ENCODE peak calls at places on chromosomes 7 and 10, in nine cellular contexts. One of them, this sample, is unnamed.

GRCh38 chr10:44184633-44185314 is 200.1 kb downstream of the CXCL12 start:
- ATAC-seq in left colon: no peak
- ATAC-seq in stimulated activated effector memory CD8-positive, alpha-beta T cell treated with anti-CD3 and anti-CD28 coated beads, Interleukin-12 subunit alpha, Interleukin-12 subunit beta, amount 100 ng/mL, for 72 hours: peak
- ATAC-seq in sciatic nerve: no peak
- ATAC-seq in activated T-cell treated with anti-CD3 and anti-CD28 coated beads, Interleukin-2, amount 50 U/mL, for 4 hours: no peak
- ATAC-seq in psoas muscle: no peak
- ATAC-seq in left lung: no peak
- ATAC-seq in left cardiac atrium: no peak
- ATAC-seq in heart right ventricle: no peak
- ATAC-seq in this sample: no peak

GRCh38 chr10:88889559-88890337 is 9.7 kb downstream of the STAMBPL1 start:
- ATAC-seq in left colon: no peak
- ATAC-seq in stimulated activated effector memory CD8-positive, alpha-beta T cell treated with anti-CD3 and anti-CD28 coated beads, Interleukin-12 subunit alpha, Interleukin-12 subunit beta, amount 100 ng/mL, for 72 hours: no peak
- ATAC-seq in sciatic nerve: no peak
- ATAC-seq in activated T-cell treated with anti-CD3 and anti-CD28 coated beads, Interleukin-2, amount 50 U/mL, for 4 hours: no peak
- ATAC-seq in psoas muscle: no peak
- ATAC-seq in left lung: no peak
- ATAC-seq in left cardiac atrium: no peak
- ATAC-seq in heart right ventricle: no peak
- ATAC-seq in this sample: no peak

GRCh38 chr7:82050134-82050533 is 280.3 kb upstream of the HGF start:
- ATAC-seq in left colon: no peak
- ATAC-seq in stimulated activated effector memory CD8-positive, alpha-beta T cell treated with anti-CD3 and anti-CD28 coated beads, Interleukin-12 subunit alpha, Interleukin-12 subunit beta, amount 100 ng/mL, for 72 hours: no peak
- ATAC-seq in sciatic nerve: peak
- ATAC-seq in activated T-cell treated with anti-CD3 and anti-CD28 coated beads, Interleukin-2, amount 50 U/mL, for 4 hours: no peak
- ATAC-seq in psoas muscle: peak
- ATAC-seq in left lung: peak
- ATAC-seq in left cardiac atrium: peak
- ATAC-seq in heart right ventricle: peak
- ATAC-seq in this sample: no peak

GRCh38 chr7:111098011-111098925 is 7.3 kb downstream of the LRRN3 start:
- ATAC-seq in left colon: peak
- ATAC-seq in stimulated activated effector memory CD8-positive, alpha-beta T cell treated with anti-CD3 and anti-CD28 coated beads, Interleukin-12 subunit alpha, Interleukin-12 subunit beta, amount 100 ng/mL, for 72 hours: peak
- ATAC-seq in sciatic nerve: peak
- ATAC-seq in activated T-cell treated with anti-CD3 and anti-CD28 coated beads, Interleukin-2, amount 50 U/mL, for 4 hours: peak
- ATAC-seq in psoas muscle: no peak
- ATAC-seq in left lung: peak
- ATAC-seq in left cardiac atrium: peak
- ATAC-seq in heart right ventricle: no peak
- ATAC-seq in this sample: peak

GRCh38 chr10:114624422-114624821 is 33.7 kb downstream of the ABLIM1 start:
- ATAC-seq in left colon: no peak
- ATAC-seq in stimulated activated effector memory CD8-positive, alpha-beta T cell treated with anti-CD3 and anti-CD28 coated beads, Interleukin-12 subunit alpha, Interleukin-12 subunit beta, amount 100 ng/mL, for 72 hours: no peak
- ATAC-seq in sciatic nerve: no peak
- ATAC-seq in activated T-cell treated with anti-CD3 and anti-CD28 coated beads, Interleukin-2, amount 50 U/mL, for 4 hours: no peak
- ATAC-seq in psoas muscle: no peak
- ATAC-seq in left lung: no peak
- ATAC-seq in left cardiac atrium: no peak
- ATAC-seq in heart right ventricle: no peak
- ATAC-seq in this sample: no peak

GRCh38 chr7:15084368-15084767 is 181.8 kb upstream of the DGKB start:
- ATAC-seq in left colon: no peak
- ATAC-seq in stimulated activated effector memory CD8-positive, alpha-beta T cell treated with anti-CD3 and anti-CD28 coated beads, Interleukin-12 subunit alpha, Interleukin-12 subunit beta, amount 100 ng/mL, for 72 hours: no peak
- ATAC-seq in sciatic nerve: no peak
- ATAC-seq in activated T-cell treated with anti-CD3 and anti-CD28 coated beads, Interleukin-2, amount 50 U/mL, for 4 hours: no peak
- ATAC-seq in psoas muscle: no peak
- ATAC-seq in left lung: no peak
- ATAC-seq in left cardiac atrium: no peak
- ATAC-seq in heart right ventricle: no peak
- ATAC-seq in this sample: no peak

GRCh38 chr10:128602183-128602582 is 476.0 kb upstream of the MKI67 start:
- ATAC-seq in left colon: peak
- ATAC-seq in stimulated activated effector memory CD8-positive, alpha-beta T cell treated with anti-CD3 and anti-CD28 coated beads, Interleukin-12 subunit alpha, Interleukin-12 subunit beta, amount 100 ng/mL, for 72 hours: no peak
- ATAC-seq in sciatic nerve: no peak
- ATAC-seq in activated T-cell treated with anti-CD3 and anti-CD28 coated beads, Interleukin-2, amount 50 U/mL, for 4 hours: no peak
- ATAC-seq in psoas muscle: no peak
- ATAC-seq in left lung: no peak
- ATAC-seq in left cardiac atrium: no peak
- ATAC-seq in heart right ventricle: no peak
- ATAC-seq in this sample: no peak

GRCh38 chr7:47405286-47405904 is 176.5 kb downstream of the TNS3 start:
- ATAC-seq in left colon: peak
- ATAC-seq in stimulated activated effector memory CD8-positive, alpha-beta T cell treated with anti-CD3 and anti-CD28 coated beads, Interleukin-12 subunit alpha, Interleukin-12 subunit beta, amount 100 ng/mL, for 72 hours: no peak
- ATAC-seq in sciatic nerve: peak
- ATAC-seq in activated T-cell treated with anti-CD3 and anti-CD28 coated beads, Interleukin-2, amount 50 U/mL, for 4 hours: no peak
- ATAC-seq in psoas muscle: peak
- ATAC-seq in left lung: peak
- ATAC-seq in left cardiac atrium: peak
- ATAC-seq in heart right ventricle: peak
- ATAC-seq in this sample: no peak

GRCh38 chr7:100156331-100157068 is 2.0 kb downstream of the TRAPPC14 start:
- ATAC-seq in left colon: no peak
- ATAC-seq in stimulated activated effector memory CD8-positive, alpha-beta T cell treated with anti-CD3 and anti-CD28 coated beads, Interleukin-12 subunit alpha, Interleukin-12 subunit beta, amount 100 ng/mL, for 72 hours: peak
- ATAC-seq in sciatic nerve: no peak
- ATAC-seq in activated T-cell treated with anti-CD3 and anti-CD28 coated beads, Interleukin-2, amount 50 U/mL, for 4 hours: peak
- ATAC-seq in psoas muscle: no peak
- ATAC-seq in left lung: no peak
- ATAC-seq in left cardiac atrium: no peak
- ATAC-seq in heart right ventricle: no peak
- ATAC-seq in this sample: no peak

GRCh38 chr7:139753079-139753692 is 24.6 kb downstream of the HIPK2 start:
- ATAC-seq in left colon: peak
- ATAC-seq in stimulated activated effector memory CD8-positive, alpha-beta T cell treated with anti-CD3 and anti-CD28 coated beads, Interleukin-12 subunit alpha, Interleukin-12 subunit beta, amount 100 ng/mL, for 72 hours: no peak
- ATAC-seq in sciatic nerve: no peak
- ATAC-seq in activated T-cell treated with anti-CD3 and anti-CD28 coated beads, Interleukin-2, amount 50 U/mL, for 4 hours: no peak
- ATAC-seq in psoas muscle: peak
- ATAC-seq in left lung: no peak
- ATAC-seq in left cardiac atrium: peak
- ATAC-seq in heart right ventricle: peak
- ATAC-seq in this sample: no peak

GRCh38 chr7:108459922-108460551 is 3.8 kb upstream of the NRCAM start:
- ATAC-seq in left colon: no peak
- ATAC-seq in stimulated activated effector memory CD8-positive, alpha-beta T cell treated with anti-CD3 and anti-CD28 coated beads, Interleukin-12 subunit alpha, Interleukin-12 subunit beta, amount 100 ng/mL, for 72 hours: no peak
- ATAC-seq in sciatic nerve: no peak
- ATAC-seq in activated T-cell treated with anti-CD3 and anti-CD28 coated beads, Interleukin-2, amount 50 U/mL, for 4 hours: no peak
- ATAC-seq in psoas muscle: no peak
- ATAC-seq in left lung: peak
- ATAC-seq in left cardiac atrium: no peak
- ATAC-seq in heart right ventricle: no peak
- ATAC-seq in this sample: no peak

GRCh38 chr10:88392222-88392621 is 190.9 kb downstream of the RNLS start:
- ATAC-seq in left colon: peak
- ATAC-seq in stimulated activated effector memory CD8-positive, alpha-beta T cell treated with anti-CD3 and anti-CD28 coated beads, Interleukin-12 subunit alpha, Interleukin-12 subunit beta, amount 100 ng/mL, for 72 hours: peak
- ATAC-seq in sciatic nerve: no peak
- ATAC-seq in activated T-cell treated with anti-CD3 and anti-CD28 coated beads, Interleukin-2, amount 50 U/mL, for 4 hours: peak
- ATAC-seq in psoas muscle: no peak
- ATAC-seq in left lung: peak
- ATAC-seq in left cardiac atrium: no peak
- ATAC-seq in heart right ventricle: no peak
- ATAC-seq in this sample: peak

GRCh38 chr10:62433181-62433692 is 59.1 kb downstream of the ZNF365 start:
- ATAC-seq in left colon: no peak
- ATAC-seq in stimulated activated effector memory CD8-positive, alpha-beta T cell treated with anti-CD3 and anti-CD28 coated beads, Interleukin-12 subunit alpha, Interleukin-12 subunit beta, amount 100 ng/mL, for 72 hours: peak
- ATAC-seq in sciatic nerve: peak
- ATAC-seq in activated T-cell treated with anti-CD3 and anti-CD28 coated beads, Interleukin-2, amount 50 U/mL, for 4 hours: peak
- ATAC-seq in psoas muscle: no peak
- ATAC-seq in left lung: peak
- ATAC-seq in left cardiac atrium: peak
- ATAC-seq in heart right ventricle: peak
- ATAC-seq in this sample: peak

GRCh38 chr7:116145245-116145852 is 65.0 kb upstream of the TES start:
- ATAC-seq in left colon: no peak
- ATAC-seq in stimulated activated effector memory CD8-positive, alpha-beta T cell treated with anti-CD3 and anti-CD28 coated beads, Interleukin-12 subunit alpha, Interleukin-12 subunit beta, amount 100 ng/mL, for 72 hours: peak
- ATAC-seq in sciatic nerve: no peak
- ATAC-seq in activated T-cell treated with anti-CD3 and anti-CD28 coated beads, Interleukin-2, amount 50 U/mL, for 4 hours: peak
- ATAC-seq in psoas muscle: no peak
- ATAC-seq in left lung: no peak
- ATAC-seq in left cardiac atrium: no peak
- ATAC-seq in heart right ventricle: no peak
- ATAC-seq in this sample: peak

GRCh38 chr7:4144801-4145470 is 537.2 kb upstream of the FOXK1 start:
- ATAC-seq in left colon: no peak
- ATAC-seq in stimulated activated effector memory CD8-positive, alpha-beta T cell treated with anti-CD3 and anti-CD28 coated beads, Interleukin-12 subunit alpha, Interleukin-12 subunit beta, amount 100 ng/mL, for 72 hours: no peak
- ATAC-seq in sciatic nerve: peak
- ATAC-seq in activated T-cell treated with anti-CD3 and anti-CD28 coated beads, Interleukin-2, amount 50 U/mL, for 4 hours: no peak
- ATAC-seq in psoas muscle: no peak
- ATAC-seq in left lung: peak
- ATAC-seq in left cardiac atrium: peak
- ATAC-seq in heart right ventricle: peak
- ATAC-seq in this sample: no peak

GRCh38 chr10:282294-283139 is 147.3 kb downstream of the ZMYND11 start:
- ATAC-seq in left colon: no peak
- ATAC-seq in stimulated activated effector memory CD8-positive, alpha-beta T cell treated with anti-CD3 and anti-CD28 coated beads, Interleukin-12 subunit alpha, Interleukin-12 subunit beta, amount 100 ng/mL, for 72 hours: peak
- ATAC-seq in sciatic nerve: no peak
- ATAC-seq in activated T-cell treated with anti-CD3 and anti-CD28 coated beads, Interleukin-2, amount 50 U/mL, for 4 hours: no peak
- ATAC-seq in psoas muscle: peak
- ATAC-seq in left lung: no peak
- ATAC-seq in left cardiac atrium: no peak
- ATAC-seq in heart right ventricle: no peak
- ATAC-seq in this sample: peak

GRCh38 chr10:16809074-16809718 is 8.0 kb downstream of the RSU1 start:
- ATAC-seq in left colon: peak
- ATAC-seq in stimulated activated effector memory CD8-positive, alpha-beta T cell treated with anti-CD3 and anti-CD28 coated beads, Interleukin-12 subunit alpha, Interleukin-12 subunit beta, amount 100 ng/mL, for 72 hours: peak
- ATAC-seq in sciatic nerve: no peak
- ATAC-seq in activated T-cell treated with anti-CD3 and anti-CD28 coated beads, Interleukin-2, amount 50 U/mL, for 4 hours: peak
- ATAC-seq in psoas muscle: peak
- ATAC-seq in left lung: peak
- ATAC-seq in left cardiac atrium: peak
- ATAC-seq in heart right ventricle: peak
- ATAC-seq in this sample: peak

GRCh38 chr10:34719336-34719735 is 95.8 kb downstream of the PARD3 start:
- ATAC-seq in left colon: no peak
- ATAC-seq in stimulated activated effector memory CD8-positive, alpha-beta T cell treated with anti-CD3 and anti-CD28 coated beads, Interleukin-12 subunit alpha, Interleukin-12 subunit beta, amount 100 ng/mL, for 72 hours: no peak
- ATAC-seq in sciatic nerve: no peak
- ATAC-seq in activated T-cell treated with anti-CD3 and anti-CD28 coated beads, Interleukin-2, amount 50 U/mL, for 4 hours: no peak
- ATAC-seq in psoas muscle: no peak
- ATAC-seq in left lung: no peak
- ATAC-seq in left cardiac atrium: no peak
- ATAC-seq in heart right ventricle: no peak
- ATAC-seq in this sample: no peak

GRCh38 chr7:29588212-29588611 is 24.6 kb downstream of the PRR15 start:
- ATAC-seq in left colon: peak
- ATAC-seq in stimulated activated effector memory CD8-positive, alpha-beta T cell treated with anti-CD3 and anti-CD28 coated beads, Interleukin-12 subunit alpha, Interleukin-12 subunit beta, amount 100 ng/mL, for 72 hours: no peak
- ATAC-seq in sciatic nerve: no peak
- ATAC-seq in activated T-cell treated with anti-CD3 and anti-CD28 coated beads, Interleukin-2, amount 50 U/mL, for 4 hours: no peak
- ATAC-seq in psoas muscle: no peak
- ATAC-seq in left lung: no peak
- ATAC-seq in left cardiac atrium: no peak
- ATAC-seq in heart right ventricle: no peak
- ATAC-seq in this sample: no peak

GRCh38 chr10:23505797-23506465 is 67.1 kb downstream of the OTUD1 start:
- ATAC-seq in left colon: no peak
- ATAC-seq in stimulated activated effector memory CD8-positive, alpha-beta T cell treated with anti-CD3 and anti-CD28 coated beads, Interleukin-12 subunit alpha, Interleukin-12 subunit beta, amount 100 ng/mL, for 72 hours: no peak
- ATAC-seq in sciatic nerve: no peak
- ATAC-seq in activated T-cell treated with anti-CD3 and anti-CD28 coated beads, Interleukin-2, amount 50 U/mL, for 4 hours: no peak
- ATAC-seq in psoas muscle: no peak
- ATAC-seq in left lung: peak
- ATAC-seq in left cardiac atrium: no peak
- ATAC-seq in heart right ventricle: no peak
- ATAC-seq in this sample: no peak

GRCh38 chr7:151085691-151086620 is at the start of gene AGAP3:
- ATAC-seq in left colon: peak
- ATAC-seq in stimulated activated effector memory CD8-positive, alpha-beta T cell treated with anti-CD3 and anti-CD28 coated beads, Interleukin-12 subunit alpha, Interleukin-12 subunit beta, amount 100 ng/mL, for 72 hours: peak
- ATAC-seq in sciatic nerve: peak
- ATAC-seq in activated T-cell treated with anti-CD3 and anti-CD28 coated beads, Interleukin-2, amount 50 U/mL, for 4 hours: peak
- ATAC-seq in psoas muscle: peak
- ATAC-seq in left lung: peak
- ATAC-seq in left cardiac atrium: peak
- ATAC-seq in heart right ventricle: peak
- ATAC-seq in this sample: peak

GRCh38 chr7:95245828-95246227 is 78.5 kb downstream of the PON1 start:
- ATAC-seq in left colon: no peak
- ATAC-seq in stimulated activated effector memory CD8-positive, alpha-beta T cell treated with anti-CD3 and anti-CD28 coated beads, Interleukin-12 subunit alpha, Interleukin-12 subunit beta, amount 100 ng/mL, for 72 hours: peak
- ATAC-seq in sciatic nerve: peak
- ATAC-seq in activated T-cell treated with anti-CD3 and anti-CD28 coated beads, Interleukin-2, amount 50 U/mL, for 4 hours: no peak
- ATAC-seq in psoas muscle: no peak
- ATAC-seq in left lung: peak
- ATAC-seq in left cardiac atrium: no peak
- ATAC-seq in heart right ventricle: no peak
- ATAC-seq in this sample: no peak

GRCh38 chr10:110414563-110415309 is 83.0 kb upstream of the DUSP5 start:
- ATAC-seq in left colon: peak
- ATAC-seq in stimulated activated effector memory CD8-positive, alpha-beta T cell treated with anti-CD3 and anti-CD28 coated beads, Interleukin-12 subunit alpha, Interleukin-12 subunit beta, amount 100 ng/mL, for 72 hours: peak
- ATAC-seq in sciatic nerve: no peak
- ATAC-seq in activated T-cell treated with anti-CD3 and anti-CD28 coated beads, Interleukin-2, amount 50 U/mL, for 4 hours: peak
- ATAC-seq in psoas muscle: peak
- ATAC-seq in left lung: peak
- ATAC-seq in left cardiac atrium: peak
- ATAC-seq in heart right ventricle: peak
- ATAC-seq in this sample: peak

GRCh38 chr10:4280481-4281206 is 495.6 kb upstream of the KLF6 start:
- ATAC-seq in left colon: peak
- ATAC-seq in stimulated activated effector memory CD8-positive, alpha-beta T cell treated with anti-CD3 and anti-CD28 coated beads, Interleukin-12 subunit alpha, Interleukin-12 subunit beta, amount 100 ng/mL, for 72 hours: no peak
- ATAC-seq in sciatic nerve: peak
- ATAC-seq in activated T-cell treated with anti-CD3 and anti-CD28 coated beads, Interleukin-2, amount 50 U/mL, for 4 hours: no peak
- ATAC-seq in psoas muscle: no peak
- ATAC-seq in left lung: peak
- ATAC-seq in left cardiac atrium: peak
- ATAC-seq in heart right ventricle: peak
- ATAC-seq in this sample: no peak

GRCh38 chr7:98771519-98772241 is 98.1 kb downstream of the TMEM130 start:
- ATAC-seq in left colon: no peak
- ATAC-seq in stimulated activated effector memory CD8-positive, alpha-beta T cell treated with anti-CD3 and anti-CD28 coated beads, Interleukin-12 subunit alpha, Interleukin-12 subunit beta, amount 100 ng/mL, for 72 hours: no peak
- ATAC-seq in sciatic nerve: peak
- ATAC-seq in activated T-cell treated with anti-CD3 and anti-CD28 coated beads, Interleukin-2, amount 50 U/mL, for 4 hours: no peak
- ATAC-seq in psoas muscle: peak
- ATAC-seq in left lung: peak
- ATAC-seq in left cardiac atrium: peak
- ATAC-seq in heart right ventricle: peak
- ATAC-seq in this sample: no peak

GRCh38 chr7:43072530-43072929 is 39.9 kb upstream of the HECW1 start:
- ATAC-seq in left colon: no peak
- ATAC-seq in stimulated activated effector memory CD8-positive, alpha-beta T cell treated with anti-CD3 and anti-CD28 coated beads, Interleukin-12 subunit alpha, Interleukin-12 subunit beta, amount 100 ng/mL, for 72 hours: no peak
- ATAC-seq in sciatic nerve: no peak
- ATAC-seq in activated T-cell treated with anti-CD3 and anti-CD28 coated beads, Interleukin-2, amount 50 U/mL, for 4 hours: no peak
- ATAC-seq in psoas muscle: no peak
- ATAC-seq in left lung: no peak
- ATAC-seq in left cardiac atrium: no peak
- ATAC-seq in heart right ventricle: no peak
- ATAC-seq in this sample: no peak

GRCh38 chr10:69446650-69447151 is 4.6 kb upstream of the TSPAN15 start:
- ATAC-seq in left colon: peak
- ATAC-seq in stimulated activated effector memory CD8-positive, alpha-beta T cell treated with anti-CD3 and anti-CD28 coated beads, Interleukin-12 subunit alpha, Interleukin-12 subunit beta, amount 100 ng/mL, for 72 hours: peak
- ATAC-seq in sciatic nerve: no peak
- ATAC-seq in activated T-cell treated with anti-CD3 and anti-CD28 coated beads, Interleukin-2, amount 50 U/mL, for 4 hours: no peak
- ATAC-seq in psoas muscle: peak
- ATAC-seq in left lung: peak
- ATAC-seq in left cardiac atrium: no peak
- ATAC-seq in heart right ventricle: no peak
- ATAC-seq in this sample: no peak

GRCh38 chr7:87816389-87816788 is 59.8 kb downstream of the SLC25A40 start:
- ATAC-seq in left colon: no peak
- ATAC-seq in stimulated activated effector memory CD8-positive, alpha-beta T cell treated with anti-CD3 and anti-CD28 coated beads, Interleukin-12 subunit alpha, Interleukin-12 subunit beta, amount 100 ng/mL, for 72 hours: no peak
- ATAC-seq in sciatic nerve: no peak
- ATAC-seq in activated T-cell treated with anti-CD3 and anti-CD28 coated beads, Interleukin-2, amount 50 U/mL, for 4 hours: no peak
- ATAC-seq in psoas muscle: no peak
- ATAC-seq in left lung: no peak
- ATAC-seq in left cardiac atrium: no peak
- ATAC-seq in heart right ventricle: no peak
- ATAC-seq in this sample: no peak

GRCh38 chr7:140591178-140591902 is 49.3 kb downstream of the DENND2A start:
- ATAC-seq in left colon: no peak
- ATAC-seq in stimulated activated effector memory CD8-positive, alpha-beta T cell treated with anti-CD3 and anti-CD28 coated beads, Interleukin-12 subunit alpha, Interleukin-12 subunit beta, amount 100 ng/mL, for 72 hours: no peak
- ATAC-seq in sciatic nerve: no peak
- ATAC-seq in activated T-cell treated with anti-CD3 and anti-CD28 coated beads, Interleukin-2, amount 50 U/mL, for 4 hours: no peak
- ATAC-seq in psoas muscle: no peak
- ATAC-seq in left lung: no peak
- ATAC-seq in left cardiac atrium: no peak
- ATAC-seq in heart right ventricle: no peak
- ATAC-seq in this sample: no peak

GRCh38 chr10:112360308-112361270 is 13.3 kb upstream of the ACSL5 start:
- ATAC-seq in left colon: peak
- ATAC-seq in stimulated activated effector memory CD8-positive, alpha-beta T cell treated with anti-CD3 and anti-CD28 coated beads, Interleukin-12 subunit alpha, Interleukin-12 subunit beta, amount 100 ng/mL, for 72 hours: no peak
- ATAC-seq in sciatic nerve: peak
- ATAC-seq in activated T-cell treated with anti-CD3 and anti-CD28 coated beads, Interleukin-2, amount 50 U/mL, for 4 hours: no peak
- ATAC-seq in psoas muscle: no peak
- ATAC-seq in left lung: peak
- ATAC-seq in left cardiac atrium: peak
- ATAC-seq in heart right ventricle: peak
- ATAC-seq in this sample: no peak

GRCh38 chr10:122033224-122033926 is 44.4 kb downstream of the TACC2 start:
- ATAC-seq in left colon: peak
- ATAC-seq in stimulated activated effector memory CD8-positive, alpha-beta T cell treated with anti-CD3 and anti-CD28 coated beads, Interleukin-12 subunit alpha, Interleukin-12 subunit beta, amount 100 ng/mL, for 72 hours: no peak
- ATAC-seq in sciatic nerve: no peak
- ATAC-seq in activated T-cell treated with anti-CD3 and anti-CD28 coated beads, Interleukin-2, amount 50 U/mL, for 4 hours: no peak
- ATAC-seq in psoas muscle: peak
- ATAC-seq in left lung: peak
- ATAC-seq in left cardiac atrium: peak
- ATAC-seq in heart right ventricle: peak
- ATAC-seq in this sample: no peak

This sample was measured in activated T-helper 17 cell treated with anti-CD3 and anti-CD28 coated beads, Interleukin-2, amount 50 U/mL, for 72 hours.